ENCODE peak calls at places on chromosomes 7 and 10, in five cellular contexts. One of them, this sample, is unnamed.

GRCh38 chr10:91163269-91163708 is 57.2 kb upstream of the PCGF5 start:
- DNase-seq in cardiac muscle cell: peak
- DNase-seq in CD8-positive, alpha-beta T cell: peak
- DNase-seq in A549: peak
- DNase-seq in cardiac fibroblast: peak
- DNase-seq in this sample: peak

GRCh38 chr10:97788552-97789442 is 17.0 kb upstream of the SFRP5 start:
- DNase-seq in cardiac muscle cell: peak
- DNase-seq in CD8-positive, alpha-beta T cell: no peak
- DNase-seq in A549: no peak
- DNase-seq in cardiac fibroblast: no peak
- DNase-seq in this sample: no peak

GRCh38 chr10:111081595-111081994 is 4.8 kb downstream of the ADRA2A start:
- DNase-seq in cardiac muscle cell: no peak
- DNase-seq in CD8-positive, alpha-beta T cell: peak
- DNase-seq in A549: no peak
- DNase-seq in cardiac fibroblast: no peak
- DNase-seq in this sample: no peak

GRCh38 chr10:133131754-133132710 is 28.0 kb upstream of the KNDC1 start:
- DNase-seq in cardiac muscle cell: no peak
- DNase-seq in CD8-positive, alpha-beta T cell: no peak
- DNase-seq in A549: no peak
- DNase-seq in cardiac fibroblast: no peak
- DNase-seq in this sample: no peak

GRCh38 chr7:2509298-2509906 is 10.2 kb upstream of the LFNG start:
- DNase-seq in cardiac muscle cell: no peak
- DNase-seq in CD8-positive, alpha-beta T cell: no peak
- DNase-seq in A549: no peak
- DNase-seq in cardiac fibroblast: no peak
- DNase-seq in this sample: no peak

GRCh38 chr7:152588350-152588749 is 87.6 kb downstream of the XRCC2 start:
- DNase-seq in cardiac muscle cell: peak
- DNase-seq in CD8-positive, alpha-beta T cell: no peak
- DNase-seq in A549: peak
- DNase-seq in cardiac fibroblast: peak
- DNase-seq in this sample: no peak

GRCh38 chr7:55903985-55904759 is 16.9 kb downstream of the ZNF713 start:
- DNase-seq in cardiac muscle cell: no peak
- DNase-seq in CD8-positive, alpha-beta T cell: no peak
- DNase-seq in A549: no peak
- DNase-seq in cardiac fibroblast: no peak
- DNase-seq in this sample: peak

GRCh38 chr7:23205861-23206510 is 24.1 kb downstream of the NUP42 start:
- DNase-seq in cardiac muscle cell: peak
- DNase-seq in CD8-positive, alpha-beta T cell: no peak
- DNase-seq in A549: no peak
- DNase-seq in cardiac fibroblast: no peak
- DNase-seq in this sample: no peak

GRCh38 chr10:69409968-69410367 is 6.8 kb downstream of the TACR2 start:
- DNase-seq in cardiac muscle cell: peak
- DNase-seq in CD8-positive, alpha-beta T cell: no peak
- DNase-seq in A549: no peak
- DNase-seq in cardiac fibroblast: peak
- DNase-seq in this sample: no peak

GRCh38 chr7:116075351-116076145 is 45.0 kb upstream of the TFEC start:
- DNase-seq in cardiac muscle cell: peak
- DNase-seq in CD8-positive, alpha-beta T cell: no peak
- DNase-seq in A549: peak
- DNase-seq in cardiac fibroblast: no peak
- DNase-seq in this sample: no peak

GRCh38 chr7:21960922-21961321 is 15.2 kb upstream of the CDCA7L start:
- DNase-seq in cardiac muscle cell: peak
- DNase-seq in CD8-positive, alpha-beta T cell: no peak
- DNase-seq in A549: peak
- DNase-seq in cardiac fibroblast: peak
- DNase-seq in this sample: no peak

GRCh38 chr10:100510533-100511308 is 8.9 kb downstream of the SEC31B start:
- DNase-seq in cardiac muscle cell: no peak
- DNase-seq in CD8-positive, alpha-beta T cell: peak
- DNase-seq in A549: no peak
- DNase-seq in cardiac fibroblast: no peak
- DNase-seq in this sample: no peak

GRCh38 chr10:115427611-115428010 is 334.4 kb downstream of the ATRNL1 start:
- DNase-seq in cardiac muscle cell: no peak
- DNase-seq in CD8-positive, alpha-beta T cell: no peak
- DNase-seq in A549: no peak
- DNase-seq in cardiac fibroblast: no peak
- DNase-seq in this sample: no peak

GRCh38 chr10:17835688-17836087 is 26.5 kb downstream of the MRC1 start:
- DNase-seq in cardiac muscle cell: peak
- DNase-seq in CD8-positive, alpha-beta T cell: no peak
- DNase-seq in A549: peak
- DNase-seq in cardiac fibroblast: peak
- DNase-seq in this sample: no peak

GRCh38 chr7:142696456-142697179 is 52.7 kb upstream of the PRSS1 start:
- DNase-seq in cardiac muscle cell: no peak
- DNase-seq in CD8-positive, alpha-beta T cell: no peak
- DNase-seq in A549: no peak
- DNase-seq in cardiac fibroblast: no peak
- DNase-seq in this sample: no peak

GRCh38 chr10:15188629-15189028 is 20.1 kb upstream of the NMT2 start:
- DNase-seq in cardiac muscle cell: no peak
- DNase-seq in CD8-positive, alpha-beta T cell: no peak
- DNase-seq in A549: no peak
- DNase-seq in cardiac fibroblast: no peak
- DNase-seq in this sample: no peak

GRCh38 chr10:15182541-15183207 is 14.2 kb upstream of the NMT2 start:
- DNase-seq in cardiac muscle cell: peak
- DNase-seq in CD8-positive, alpha-beta T cell: no peak
- DNase-seq in A549: no peak
- DNase-seq in cardiac fibroblast: peak
- DNase-seq in this sample: no peak

GRCh38 chr10:15181576-15182156 is 13.2 kb upstream of the NMT2 start:
- DNase-seq in cardiac muscle cell: no peak
- DNase-seq in CD8-positive, alpha-beta T cell: no peak
- DNase-seq in A549: no peak
- DNase-seq in cardiac fibroblast: no peak
- DNase-seq in this sample: no peak

GRCh38 chr10:15180736-15181135 is 12.2 kb upstream of the NMT2 start:
- DNase-seq in cardiac muscle cell: peak
- DNase-seq in CD8-positive, alpha-beta T cell: no peak
- DNase-seq in A549: no peak
- DNase-seq in cardiac fibroblast: no peak
- DNase-seq in this sample: no peak

DNA sequence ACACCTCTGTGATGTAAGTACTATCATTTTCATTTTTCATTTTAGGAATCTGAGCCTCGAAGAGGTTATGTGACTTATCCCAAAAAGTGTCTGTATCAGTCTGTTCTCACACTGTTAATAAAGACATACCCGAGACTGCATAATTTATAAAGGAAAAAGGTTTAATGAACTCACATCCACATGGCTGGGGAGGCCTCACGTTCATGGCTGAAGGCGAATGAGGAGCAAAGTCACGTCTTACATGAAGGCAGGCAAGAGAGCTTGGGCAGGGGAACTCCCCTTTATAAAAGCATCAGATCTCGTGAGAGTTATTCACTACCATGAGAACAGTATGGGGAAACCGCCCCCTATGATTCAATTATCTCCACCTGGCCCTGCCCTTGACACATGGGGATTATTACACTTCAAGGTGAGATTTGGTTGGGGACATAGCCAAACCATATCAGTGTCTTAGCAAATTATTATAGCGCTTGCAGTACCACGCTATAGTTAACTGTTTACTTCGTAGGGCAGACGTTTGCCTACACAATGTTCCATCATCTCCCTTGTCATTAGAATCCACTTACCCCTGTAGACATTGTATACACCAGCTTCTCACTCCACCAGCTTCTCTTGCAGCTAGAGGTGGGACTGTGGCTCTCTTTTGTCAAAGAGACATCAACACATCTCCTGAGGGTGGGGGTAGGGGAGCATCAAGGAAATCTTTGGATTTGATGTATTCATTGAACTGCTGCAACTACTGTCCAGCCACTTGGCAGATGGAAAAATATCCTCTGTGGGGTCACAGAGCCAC is 15.4 kb upstream of the NMT2 start:
- DNase-seq in cardiac muscle cell: no peak
- DNase-seq in CD8-positive, alpha-beta T cell: no peak
- DNase-seq in A549: no peak
- DNase-seq in cardiac fibroblast: no peak
- DNase-seq in this sample: no peak
- H3K4me3 ChIP-seq in cardiac muscle cell: no peak
- H3K4me3 ChIP-seq in CD8-positive, alpha-beta T cell: no peak
- H3K4me3 ChIP-seq in A549: no peak
- H3K4me3 ChIP-seq in cardiac fibroblast: no peak
- H3K4me3 ChIP-seq in this sample: no peak

DNA sequence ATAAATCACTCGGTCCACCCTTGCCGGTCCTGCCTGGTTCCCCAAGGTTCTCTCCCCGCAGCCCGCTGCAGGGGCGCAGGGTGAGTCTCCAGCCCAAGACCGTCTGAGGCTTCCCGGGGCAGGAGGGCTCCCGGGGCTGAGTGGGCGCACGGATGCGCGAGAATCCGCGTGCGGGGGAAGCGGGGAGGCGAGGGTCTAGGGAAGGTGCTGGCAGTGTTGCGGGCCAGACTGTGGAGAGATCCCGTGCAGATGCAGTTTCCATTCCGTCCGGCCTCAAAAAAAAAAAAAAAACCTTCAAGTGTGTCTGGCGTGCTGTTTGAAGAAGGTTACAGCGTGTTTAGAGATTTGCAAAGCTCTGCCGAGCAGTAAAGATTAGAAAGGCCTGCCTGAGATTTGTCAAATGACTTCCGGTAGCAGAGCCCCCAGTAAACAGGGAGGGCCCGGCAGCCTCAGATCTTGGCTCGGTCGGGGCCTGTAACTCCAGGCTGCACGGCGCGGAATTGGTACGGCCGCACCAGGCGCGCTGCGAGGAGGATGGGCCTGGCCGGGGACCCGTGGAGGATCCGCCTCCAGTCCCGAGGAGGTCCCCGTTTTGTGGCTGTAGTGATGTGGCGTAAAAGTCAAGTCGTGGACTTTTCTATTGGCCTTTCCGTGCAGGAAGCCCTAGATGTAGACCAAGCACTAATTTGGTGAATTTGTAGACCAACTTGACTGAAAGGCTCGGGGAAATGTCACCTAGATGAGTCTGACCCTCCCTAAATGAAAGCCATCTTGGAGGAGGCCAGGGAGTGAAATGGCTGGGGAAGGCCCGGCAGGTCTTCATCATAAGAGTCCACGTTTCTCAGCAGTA is 293.2 kb upstream of the NFE2L3 start:
- DNase-seq in cardiac muscle cell: no peak
- DNase-seq in CD8-positive, alpha-beta T cell: no peak
- DNase-seq in A549: no peak
- DNase-seq in cardiac fibroblast: no peak
- DNase-seq in this sample: no peak
- H3K4me3 ChIP-seq in cardiac muscle cell: no peak
- H3K4me3 ChIP-seq in CD8-positive, alpha-beta T cell: no peak
- H3K4me3 ChIP-seq in A549: no peak
- H3K4me3 ChIP-seq in cardiac fibroblast: no peak
- H3K4me3 ChIP-seq in this sample: no peak

DNA sequence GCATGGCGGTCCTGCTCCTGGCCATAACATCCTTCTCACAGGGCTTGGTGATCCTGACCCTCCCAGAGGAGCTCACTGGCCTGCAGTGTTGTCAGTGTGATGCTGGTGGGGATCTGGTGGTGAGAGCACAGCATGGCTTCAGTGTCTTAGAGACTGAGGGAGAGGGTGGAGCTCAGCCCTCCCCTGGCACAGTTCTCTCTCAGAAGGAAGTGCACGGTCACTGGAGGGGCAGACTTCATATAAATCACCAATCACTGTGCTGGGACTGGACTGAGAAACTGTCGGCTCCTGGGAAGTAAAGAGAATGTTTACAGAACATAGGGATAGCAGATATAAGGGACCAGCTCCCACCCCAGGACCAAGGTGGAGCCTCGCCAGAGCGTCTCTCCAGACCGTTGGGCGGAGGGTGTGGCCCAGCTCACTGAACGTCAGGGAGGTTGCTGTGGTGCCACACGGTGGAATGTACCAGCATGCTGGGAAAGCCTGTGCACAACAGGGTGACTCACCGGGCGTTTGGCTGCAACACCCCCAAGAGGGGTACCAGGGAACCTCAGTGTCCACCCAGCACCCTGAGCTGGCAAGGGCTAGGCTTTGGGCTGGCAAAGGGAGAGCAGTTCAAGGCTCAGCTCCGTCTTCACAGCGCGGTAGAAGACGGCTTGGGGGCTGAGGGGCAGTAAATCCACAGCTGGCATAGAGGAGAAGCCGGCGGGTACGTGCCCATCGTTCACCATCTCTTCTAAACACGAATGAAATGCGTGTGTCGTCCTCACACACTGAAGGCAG is 8.8 kb upstream of the GET4 start:
- DNase-seq in cardiac muscle cell: no peak
- DNase-seq in CD8-positive, alpha-beta T cell: no peak
- DNase-seq in A549: peak
- DNase-seq in cardiac fibroblast: peak
- DNase-seq in this sample: no peak
- H3K4me3 ChIP-seq in cardiac muscle cell: no peak
- H3K4me3 ChIP-seq in CD8-positive, alpha-beta T cell: no peak
- H3K4me3 ChIP-seq in A549: no peak
- H3K4me3 ChIP-seq in cardiac fibroblast: no peak
- H3K4me3 ChIP-seq in this sample: no peak

GRCh38 chr7:112791465-112792168 is 1.4 kb upstream of the TMEM168 start:
- DNase-seq in cardiac muscle cell: no peak
- DNase-seq in CD8-positive, alpha-beta T cell: no peak
- DNase-seq in A549: no peak
- DNase-seq in cardiac fibroblast: no peak
- DNase-seq in this sample: no peak

GRCh38 chr7:112789824-112790650 is at the start of gene TMEM168:
- DNase-seq in cardiac muscle cell: peak
- DNase-seq in CD8-positive, alpha-beta T cell: peak
- DNase-seq in A549: peak
- DNase-seq in cardiac fibroblast: peak
- DNase-seq in this sample: peak

GRCh38 chr7:112790651-112790973 is 419 bp upstream of the TMEM168 start:
- DNase-seq in cardiac muscle cell: no peak
- DNase-seq in CD8-positive, alpha-beta T cell: no peak
- DNase-seq in A549: no peak
- DNase-seq in cardiac fibroblast: no peak
- DNase-seq in this sample: no peak

GRCh38 chr7:112789453-112789823 is 755 bp downstream of the TMEM168 start:
- DNase-seq in cardiac muscle cell: no peak
- DNase-seq in CD8-positive, alpha-beta T cell: no peak
- DNase-seq in A549: no peak
- DNase-seq in cardiac fibroblast: no peak
- DNase-seq in this sample: no peak

DNA sequence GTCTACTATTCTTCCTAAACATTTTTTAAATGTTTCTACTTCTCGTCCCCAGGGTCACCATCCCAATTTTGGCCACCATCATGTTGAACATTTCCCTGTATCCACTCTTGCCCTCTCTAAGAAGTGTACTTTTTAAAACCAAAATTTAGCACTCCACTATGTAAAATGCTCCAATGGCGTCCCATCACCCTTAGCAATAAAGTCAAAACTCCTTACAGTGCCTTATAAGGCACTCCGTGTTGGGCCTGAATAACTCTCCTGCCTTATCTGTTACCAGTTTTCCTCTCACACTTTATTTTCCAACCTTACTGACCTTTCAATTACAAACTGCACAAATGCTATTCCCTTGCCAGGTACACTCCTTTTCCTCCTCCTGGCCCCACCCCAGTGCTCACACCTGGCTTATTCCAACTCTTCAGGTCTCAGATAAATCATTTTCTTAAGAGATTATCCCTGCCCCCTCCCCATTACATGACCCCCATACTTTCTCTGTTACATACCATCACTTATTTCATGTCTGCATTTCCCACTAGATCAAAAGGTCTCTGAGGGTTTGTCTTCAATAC is 1.3 kb downstream of the TMEM168 start:
- DNase-seq in cardiac muscle cell: no peak
- DNase-seq in CD8-positive, alpha-beta T cell: no peak
- DNase-seq in A549: no peak
- DNase-seq in cardiac fibroblast: no peak
- DNase-seq in this sample: no peak
- H3K4me3 ChIP-seq in cardiac muscle cell: peak
- H3K4me3 ChIP-seq in CD8-positive, alpha-beta T cell: peak
- H3K4me3 ChIP-seq in A549: peak
- H3K4me3 ChIP-seq in cardiac fibroblast: peak
- H3K4me3 ChIP-seq in this sample: peak

This sample was measured in GM06990.